ENCODE peak calls at places on chromosomes 7 and 10, in five cellular contexts. D is SK-N-SH, H is IMR-90, J is neuronal stem cell, U is OCI-LY7. O is an unnamed sample.

GRCh38 chr10:75179657-75180177 is 30.9 kb upstream of the VDAC2 start:
- DNase-seq in D (no peak), H (peak; percentile 49), J (no peak), U (no peak), O (no peak)

GRCh38 chr7:44043902-44044301 is 600 bp upstream of the DBNL start:
- DNase-seq in D (no peak), H (no peak), J (no peak), U (no peak), O (no peak)

GRCh38 chr10:72272689-72273409 is 875 bp upstream of the DDIT4 start:
- DNase-seq in D (peak; percentile 89), H (peak; percentile 97), J (peak; percentile 69), U (peak; percentile 86), O (peak; percentile 91)

GRCh38 chr10:63416376-63416775 is 49.4 kb downstream of the JMJD1C start:
- DNase-seq in D (no peak), H (peak; percentile 43), J (no peak), U (no peak), O (no peak)

GRCh38 chr10:4867520-4868356 is 41.7 kb downstream of the AKR1E2 start:
- DNase-seq in D (no peak), H (peak; percentile 8), J (no peak), U (no peak), O (no peak)

GRCh38 chr10:108086502-108086901 is 922.0 kb upstream of the SORCS1 start:
- DNase-seq in D (no peak), H (no peak), J (no peak), U (no peak), O (no peak)

GRCh38 chr7:67625257-67625713 is 628.7 kb downstream of the TYW1 start:
- DNase-seq in D (peak; percentile 86), H (peak; percentile 11), J (peak; percentile 87), U (peak; percentile 49), O (no peak)

GRCh38 chr7:143288836-143289235 is 685 bp downstream of the CASP2 start:
- DNase-seq in D (no peak), H (peak; percentile 18), J (no peak), U (peak; percentile 19), O (peak; percentile 9)

GRCh38 chr7:44284216-44284615 is 41.2 kb downstream of the CAMK2B start:
- DNase-seq in D (peak; percentile 62), H (peak; percentile 40), J (no peak), U (no peak), O (no peak)

GRCh38 chr10:14412624-14413023 is 81.9 kb upstream of the FRMD4A start:
- DNase-seq in D (no peak), H (peak; percentile 21), J (no peak), U (no peak), O (no peak)

GRCh38 chr10:133229265-133230022 is 573 bp upstream of the UTF1 start:
- DNase-seq in D (no peak), H (no peak), J (no peak), U (no peak), O (no peak)

GRCh38 chr7:5370454-5371353 is 52.9 kb downstream of the TNRC18 start:
- DNase-seq in D (no peak), H (no peak), J (no peak), U (no peak), O (no peak)

GRCh38 chr7:39595102-39595620 is 28.2 kb upstream of the RALA start:
- DNase-seq in D (no peak), H (peak; percentile 50), J (no peak), U (no peak), O (no peak)

GRCh38 chr10:129191848-129192247 is 275.2 kb upstream of the MGMT start:
- DNase-seq in D (no peak), H (no peak), J (no peak), U (no peak), O (no peak)

GRCh38 chr10:42864575-42864974 is 82.0 kb downstream of the BMS1 start:
- DNase-seq in D (peak; percentile 41), H (peak; percentile 9), J (no peak), U (peak; percentile 41), O (peak; percentile 18)

GRCh38 chr10:122504551-122504950 is 43.2 kb downstream of the HTRA1 start:
- DNase-seq in D (peak; percentile 84), H (peak; percentile 94), J (no peak), U (no peak), O (peak; percentile 72)

DNA sequence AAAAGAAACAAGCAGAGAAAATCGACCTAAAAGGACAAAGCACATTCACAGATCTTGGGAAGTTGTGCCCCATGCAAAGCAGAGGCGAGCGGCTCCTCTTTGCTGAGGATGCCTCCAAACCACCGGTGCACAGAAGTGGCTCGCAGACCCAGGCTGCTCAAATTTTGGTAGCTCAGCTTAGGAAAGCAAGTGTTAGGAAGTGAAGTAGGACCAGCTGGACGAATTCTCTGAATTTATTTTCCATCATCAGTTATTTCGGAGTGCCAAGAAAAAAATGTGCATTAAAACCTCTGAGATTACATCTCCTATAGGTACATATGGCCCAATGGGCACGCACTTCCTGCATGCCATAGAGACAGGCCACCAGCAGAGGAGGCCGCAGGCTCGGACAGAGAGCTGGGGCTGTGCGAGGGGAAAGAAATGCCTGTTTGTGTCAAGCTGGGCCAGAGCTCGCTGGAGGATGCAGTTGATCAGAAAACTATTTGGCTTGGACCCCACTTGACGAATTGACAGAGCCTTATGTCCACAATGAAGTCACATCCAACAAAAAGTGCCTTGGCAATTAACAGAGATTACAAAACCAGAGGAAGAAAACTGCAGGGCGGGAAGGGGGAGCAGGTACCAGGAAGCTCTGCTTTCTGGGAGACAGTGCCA is 122.3 kb upstream of the LYZL2 start:
- DNase-seq in D (peak; percentile 67), H (peak; percentile 75), J (peak; percentile 59), U (peak; percentile 66), O (no peak)
- H2AFZ ChIP-seq in D (no peak overlapping the region), H (peak overlapping the region; percentile 85), J (peak overlapping the region; percentile 76), U (peak overlapping the region; percentile 44), O (no peak overlapping the region)

GRCh38 chr7:128941323-128941890 is 3.7 kb downstream of the IRF5 start:
- DNase-seq in D (peak; percentile 32), H (no peak), J (no peak), U (no peak), O (no peak)

GRCh38 chr7:128940494-128941322 is 3.0 kb downstream of the IRF5 start:
- DNase-seq in D (peak; percentile 39), H (no peak), J (no peak), U (peak; percentile 93), O (no peak)

GRCh38 chr7:128939075-128939860 is 1.5 kb downstream of the IRF5 start:
- DNase-seq in D (peak; percentile 35), H (no peak), J (no peak), U (no peak), O (no peak)

GRCh38 chr7:128938524-128939074 is 872 bp downstream of the IRF5 start:
- DNase-seq in D (peak; percentile 70), H (no peak), J (no peak), U (no peak), O (peak; percentile 30)

GRCh38 chr7:128939861-128940410 is 2.2 kb downstream of the IRF5 start:
- DNase-seq in D (peak; percentile 47), H (no peak), J (no peak), U (peak; percentile 20), O (no peak)
- H2AFZ ChIP-seq in D (no peak overlapping the region), H (peak overlapping the region; percentile 51), J (no peak overlapping the region), U (peak overlapping the region; percentile 80), O (no peak overlapping the region)

DNA sequence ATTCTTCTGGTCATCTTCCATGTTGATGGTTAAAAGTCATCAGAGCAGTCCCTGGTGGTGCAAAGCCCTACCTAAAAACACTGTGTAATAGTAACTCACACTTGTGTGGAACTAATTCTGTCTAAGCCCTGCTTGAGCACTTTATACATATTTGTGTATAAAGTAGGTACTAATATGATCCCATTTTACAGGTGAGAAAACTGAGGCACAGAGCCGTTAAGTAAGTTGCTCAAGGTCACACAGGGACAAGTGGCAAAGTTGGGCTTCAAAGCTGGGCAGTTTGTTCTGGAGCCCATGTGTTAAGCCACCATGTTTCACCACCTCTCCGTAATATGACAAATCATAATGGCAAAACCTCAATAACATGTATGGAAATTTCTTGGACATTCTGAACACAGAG is 48.1 kb downstream of the BPGM start:
- DNase-seq in D (no peak), H (no peak), J (no peak), U (no peak), O (no peak)
- H2AFZ ChIP-seq in D (peak overlapping the region; percentile 60), H (no peak overlapping the region), J (no peak overlapping the region), U (no peak overlapping the region), O (no peak overlapping the region)

GRCh38 chr10:100970914-100971811 is 1.9 kb downstream of the SEMA4G start:
- DNase-seq in D (no peak), H (no peak), J (no peak), U (no peak), O (no peak)

GRCh38 chr10:100968839-100969174 is 497 bp upstream of the SEMA4G start:
- DNase-seq in D (no peak), H (no peak), J (no peak), U (no peak), O (no peak)

GRCh38 chr10:100968037-100968736 is 1.1 kb upstream of the SEMA4G start:
- DNase-seq in D (no peak), H (no peak), J (no peak), U (no peak), O (no peak)

GRCh38 chr10:100970076-100970913 is 991 bp downstream of the SEMA4G start:
- DNase-seq in D (peak; percentile 70), H (no peak), J (no peak), U (no peak), O (no peak)

GRCh38 chr10:100969175-100970075 is at the start of gene SEMA4G:
- DNase-seq in D (peak; percentile 97), H (peak; percentile 12), J (peak; percentile 56), U (peak; percentile 69), O (no peak)
- H2AFZ ChIP-seq in D (peak within 1 kb of the TSS; percentile 85), H (peak within 1 kb of the TSS; percentile 97), J (peak within 1 kb of the TSS; percentile 93), U (peak within 1 kb of the TSS; percentile 8), O (peak within 1 kb of the TSS; percentile 90)

DNA sequence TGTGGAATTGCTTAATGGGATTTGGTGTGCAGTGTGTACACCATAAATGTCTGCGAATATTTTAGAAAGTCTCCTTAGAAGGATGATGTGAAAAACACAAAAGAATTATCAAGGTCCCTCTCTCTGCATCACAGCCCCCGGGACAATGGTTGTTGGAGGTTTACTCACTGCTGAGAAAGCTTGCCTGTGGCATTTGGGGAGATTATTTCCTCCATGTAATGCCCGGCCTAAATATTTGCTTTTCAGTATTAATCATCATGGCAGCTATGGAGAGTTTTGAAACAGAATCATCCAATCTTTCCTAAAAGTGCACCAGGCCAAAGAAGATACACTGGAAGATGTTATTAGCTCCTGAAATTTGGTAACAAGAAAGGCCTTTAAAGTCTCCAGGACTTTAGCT is 113.8 kb upstream of the ADCY1 start:
- DNase-seq in D (no peak), H (no peak), J (no peak), U (no peak), O (no peak)
- H2AFZ ChIP-seq in D (no peak overlapping the region), H (no peak overlapping the region), J (no peak overlapping the region), U (no peak overlapping the region), O (peak overlapping the region; percentile 20)

DNA sequence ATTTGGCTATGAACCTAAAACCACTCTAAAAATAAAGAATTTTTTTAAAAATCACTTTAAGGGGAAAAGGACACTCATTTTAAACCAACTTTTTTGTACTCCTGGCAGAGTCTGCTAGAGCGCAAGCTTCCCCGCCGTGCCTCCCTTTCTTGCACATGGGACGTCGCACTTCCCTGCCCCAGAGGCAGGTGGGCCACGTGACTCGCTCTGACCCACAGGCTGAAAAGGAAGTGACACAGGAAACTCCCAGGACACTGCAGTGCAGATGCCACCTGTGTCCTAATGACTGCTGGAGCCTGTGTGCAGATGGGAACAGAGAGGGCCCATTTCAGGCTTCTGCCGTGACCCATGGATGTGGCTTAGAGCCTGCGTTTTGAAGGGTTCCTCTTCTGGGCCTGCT is 142.1 kb upstream of the LANCL2 start:
- DNase-seq in D (no peak), H (no peak), J (no peak), U (peak; percentile 12), O (no peak)
- H2AFZ ChIP-seq in D (no peak overlapping the region), H (no peak overlapping the region), J (peak overlapping the region; percentile 39), U (no peak overlapping the region), O (no peak overlapping the region)